ENCODE peak calls at places on chromosomes 16 and 17, in four cellular contexts. R, N, W and O are unnamed samples.

GRCh38 chr17:44400226-44400847 is 10.9 kb upstream of the ITGA2B start:
- DNase-seq in R (no peak), N (no peak), W (peak), O (no peak)

GRCh38 chr17:8384801-8385335 is 1.9 kb upstream of the RPL26 start:
- DNase-seq in R (no peak), N (no peak), W (peak), O (no peak)

GRCh38 chr16:26078971-26079370 is 387.2 kb downstream of the HS3ST4 start:
- DNase-seq in R (no peak), N (no peak), W (no peak), O (no peak)

GRCh38 chr16:87956169-87956770 is 5.0 kb downstream of the BANP start:
- DNase-seq in R (no peak), N (peak), W (peak), O (peak)

GRCh38 chr16:73071131-73071940 is 23.4 kb upstream of the ZFHX3 start:
- DNase-seq in R (no peak), N (no peak), W (no peak), O (peak)

GRCh38 chr16:1666316-1666715 is 11.8 kb upstream of the JPT2 start:
- DNase-seq in R (no peak), N (no peak), W (no peak), O (no peak)

GRCh38 chr17:50297407-50297865 is 23.2 kb downstream of the TMEM92 start:
- DNase-seq in R (no peak), N (no peak), W (peak), O (peak)

GRCh38 chr16:11300560-11300892 is 19.4 kb upstream of the PRM1 start:
- DNase-seq in R (no peak), N (no peak), W (no peak), O (no peak)

GRCh38 chr17:44222112-44222869 is 2.8 kb upstream of the UBTF start:
- DNase-seq in R (no peak), N (no peak), W (no peak), O (no peak)

GRCh38 chr16:31484491-31485171 is 1.7 kb downstream of the SLC5A2 start:
- DNase-seq in R (no peak), N (no peak), W (peak), O (no peak)

GRCh38 chr16:28140788-28141618 is 70.8 kb downstream of the XPO6 start:
- DNase-seq in R (peak), N (peak), W (no peak), O (peak)

GRCh38 chr16:82882982-82883863 is 256.5 kb downstream of the CDH13 start:
- DNase-seq in R (no peak), N (no peak), W (no peak), O (no peak)

GRCh38 chr17:66351053-66351452 is 48.6 kb downstream of the PRKCA start:
- DNase-seq in R (no peak), N (no peak), W (no peak), O (no peak)

GRCh38 chr17:40562841-40563370 is 2.4 kb downstream of the CCR7 start:
- DNase-seq in R (no peak), N (no peak), W (no peak), O (no peak)

GRCh38 chr17:50680126-50680525 is 27.6 kb downstream of the ANKRD40 start:
- DNase-seq in R (no peak), N (no peak), W (no peak), O (no peak)

GRCh38 chr16:80407265-80407987 is 133.4 kb upstream of the DYNLRB2 start:
- DNase-seq in R (no peak), N (no peak), W (no peak), O (no peak)

GRCh38 chr16:86727131-86727530 is 148.8 kb downstream of the FOXL1 start:
- DNase-seq in R (no peak), N (no peak), W (no peak), O (no peak)

GRCh38 chr17:38885044-38885727 is 15.3 kb downstream of the LASP1 start:
- DNase-seq in R (no peak), N (no peak), W (no peak), O (no peak)

GRCh38 chr17:47660064-47660492 is 10.4 kb downstream of the KPNB1 start:
- DNase-seq in R (no peak), N (peak), W (no peak), O (no peak)

GRCh38 chr17:2370211-2370589 is 30.7 kb downstream of the MNT start:
- DNase-seq in R (no peak), N (no peak), W (no peak), O (no peak)

GRCh38 chr16:66914541-66914940 is 4.1 kb downstream of the CDH16 start:
- DNase-seq in R (no peak), N (no peak), W (no peak), O (no peak)

GRCh38 chr17:80961931-80962330 is 29.7 kb upstream of the CHMP6 start:
- DNase-seq in R (no peak), N (no peak), W (no peak), O (no peak)

GRCh38 chr17:13735444-13735843 is 133.7 kb upstream of the HS3ST3A1 start:
- DNase-seq in R (no peak), N (no peak), W (peak), O (no peak)

GRCh38 chr16:4338712-4339299 is 12.3 kb downstream of the PAM16 start:
- DNase-seq in R (no peak), N (no peak), W (no peak), O (no peak)

GRCh38 chr16:10128397-10129258 is 53.6 kb downstream of the GRIN2A start:
- DNase-seq in R (no peak), N (no peak), W (no peak), O (no peak)
- TF ChIP-seq SPI1 in R (no peak), N (no peak), W (no peak), O (no peak)

GRCh38 chr17:16419929-16420271 is 4.5 kb downstream of the TRPV2 start:
- DNase-seq in R (no peak), N (no peak), W (peak), O (no peak)
- TF ChIP-seq SPI1 in R (no peak), N (no peak), W (no peak), O (no peak)

DNA sequence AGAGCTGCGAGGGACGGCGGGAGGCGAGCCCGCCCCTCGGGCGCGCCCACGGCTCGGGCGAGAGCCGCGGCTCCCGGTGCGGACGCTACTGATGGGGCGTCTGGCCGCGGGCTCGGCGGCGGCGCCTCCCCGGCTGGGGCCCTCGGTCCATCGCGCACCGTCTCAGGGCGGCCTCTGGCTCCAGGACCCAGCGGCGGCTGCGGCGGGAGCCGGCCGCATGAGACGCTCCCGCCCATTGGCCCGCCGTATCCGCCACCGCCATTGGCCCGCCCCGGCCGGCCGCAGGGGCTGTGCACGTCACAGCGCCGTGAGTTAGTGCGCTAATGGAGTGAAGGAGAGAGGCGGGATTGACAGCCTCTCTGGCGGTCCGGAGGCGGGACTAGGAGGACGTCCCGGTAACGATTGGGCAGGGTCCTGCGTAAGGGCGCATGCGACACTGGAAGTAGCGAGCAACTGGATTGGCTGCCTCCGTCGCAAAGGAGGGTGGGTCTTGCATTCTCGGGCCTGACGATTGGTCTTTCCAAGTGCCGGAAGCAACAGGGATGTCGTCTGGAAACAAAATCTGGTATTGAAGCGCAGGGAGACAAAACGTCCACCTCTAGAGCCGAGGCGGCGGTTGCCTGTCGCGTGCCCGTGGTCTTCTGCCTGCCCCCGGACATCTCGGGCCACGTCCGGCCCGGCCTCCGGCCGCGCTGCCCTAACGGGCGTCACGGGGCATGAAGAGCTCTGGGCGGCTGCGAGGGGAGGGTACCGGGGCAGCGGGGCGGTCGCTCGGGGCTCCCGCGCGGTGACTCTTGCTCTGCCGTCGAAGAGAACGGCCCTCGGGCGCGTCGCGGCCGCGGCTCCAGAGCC is at the start of gene ANKRD11:
- DNase-seq in R (peak), N (peak), W (peak), O (peak)
- TF ChIP-seq SPI1 in R (no peak), N (no peak), W (no peak), O (no peak)

DNA sequence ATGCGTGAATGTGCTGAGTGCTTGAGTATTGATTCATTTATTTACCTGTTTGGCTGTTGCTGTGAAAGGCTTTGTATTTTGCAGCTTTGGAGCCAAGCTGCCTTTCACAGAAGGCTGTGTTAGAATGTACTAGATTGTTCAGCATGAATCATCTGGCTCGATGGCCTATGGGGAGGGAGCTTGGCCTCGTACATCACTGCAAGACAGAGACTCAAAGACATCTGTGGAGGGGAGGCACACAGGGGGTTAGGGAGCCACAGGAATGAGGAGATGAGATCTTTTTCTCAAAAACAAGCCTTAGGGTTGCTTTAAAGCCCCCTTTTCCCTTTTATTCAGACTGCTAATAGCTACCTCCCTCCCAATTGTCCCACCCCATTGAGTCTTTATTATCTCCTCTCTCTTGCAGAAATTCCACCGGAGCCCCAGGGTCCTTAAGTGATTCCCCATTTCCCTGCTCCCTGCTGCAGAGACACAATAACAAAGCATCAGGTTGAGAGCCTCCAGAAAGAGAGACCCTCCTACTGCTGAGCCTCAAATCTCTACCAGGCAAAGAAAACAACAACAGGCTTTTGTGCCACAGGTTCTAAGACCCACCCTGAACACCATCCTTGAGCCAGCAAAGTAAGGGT is 307.2 kb downstream of the ABCC12 start:
- DNase-seq in R (no peak), N (no peak), W (no peak), O (no peak)
- TF ChIP-seq SPI1 in R (no peak), N (no peak), W (no peak), O (no peak)

DNA sequence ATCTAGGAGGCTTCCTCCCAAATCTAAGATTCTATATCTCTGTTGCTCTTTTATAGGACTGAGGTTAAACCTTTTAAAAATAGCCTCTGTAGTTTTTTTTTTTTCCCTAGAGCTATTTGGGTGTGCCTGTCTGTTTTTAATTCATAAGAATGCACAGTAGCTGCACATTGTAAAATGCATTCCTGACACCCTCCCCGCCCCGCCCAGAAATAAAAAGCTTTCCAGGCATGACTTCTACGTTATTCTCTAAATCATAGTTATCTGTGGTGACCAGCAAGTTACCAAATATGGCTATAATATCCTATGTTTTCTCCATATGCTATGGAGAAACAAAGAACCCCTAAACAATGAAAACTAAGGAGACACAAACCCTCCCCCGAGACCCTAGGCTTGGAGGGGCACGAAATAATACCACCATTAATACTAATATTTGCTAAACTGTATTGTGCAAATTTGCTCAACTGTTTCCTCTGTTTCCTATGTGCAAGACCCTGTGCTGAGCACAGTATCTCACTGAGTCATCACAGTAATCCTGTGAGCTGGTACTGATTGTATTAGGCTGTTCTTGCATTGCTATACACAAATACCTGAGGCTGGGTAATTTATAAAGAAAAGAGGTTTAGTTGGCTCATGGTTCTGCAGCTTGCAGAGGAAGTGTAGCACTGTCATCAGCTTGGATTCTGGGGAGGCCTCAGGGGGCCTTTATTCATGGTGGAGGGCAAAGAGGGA is 388.3 kb downstream of the CA10 start:
- DNase-seq in R (no peak), N (no peak), W (no peak), O (no peak)
- TF ChIP-seq SPI1 in R (no peak), N (no peak), W (no peak), O (no peak)